ENCODE peak calls at places on chromosome 4, in four cellular contexts. J, H, X and Q are unnamed samples.

GRCh38 chr4:121814756-121815155 is 8.9 kb downstream of the CCNA2 start:
- DNase-seq in J (no peak), X (no peak), H (no peak), Q (no peak)

GRCh38 chr4:94435874-94436273 is 15.9 kb upstream of the PDLIM5 start:
- DNase-seq in H (no peak), J (no peak), X (no peak), Q (no peak)

GRCh38 chr4:957231-957580 is 16.2 kb downstream of the DGKQ start:
- DNase-seq in H (no peak), X (no peak), J (no peak), Q (no peak)

GRCh38 chr4:152094851-152095700 is 334.3 kb upstream of the GATB start:
- DNase-seq in X (no peak), H (no peak), J (no peak), Q (no peak)

GRCh38 chr4:184459413-184459812 is 14.9 kb downstream of the IRF2 start:
- DNase-seq in J (no peak), H (no peak), X (no peak), Q (no peak)

GRCh38 chr4:8649631-8650261 is 57.2 kb downstream of the CPZ start:
- DNase-seq in J (no peak), X (no peak), H (no peak), Q (no peak)

GRCh38 chr4:7251321-7251720 is 59.0 kb downstream of the SORCS2 start:
- DNase-seq in X (no peak), H (no peak), J (no peak), Q (no peak)

GRCh38 chr4:65083076-65083475 is 587.2 kb downstream of the EPHA5 start:
- DNase-seq in H (no peak), X (no peak), J (no peak), Q (no peak)

GRCh38 chr4:143455211-143455610 is 58.3 kb upstream of the SMARCA5 start:
- DNase-seq in H (no peak), X (no peak), J (no peak), Q (no peak)

GRCh38 chr4:54091637-54092404 is 8.1 kb upstream of the GSX2 start:
- DNase-seq in J (peak; percentile 76), H (peak; percentile 72), X (peak; percentile 78), Q (peak; percentile 56)

GRCh38 chr4:107834241-107834856 is 9.6 kb downstream of the SGMS2 start:
- DNase-seq in H (no peak), J (no peak), X (no peak), Q (no peak)

GRCh38 chr4:76736434-76736833 is 161.5 kb downstream of the SOWAHB start:
- DNase-seq in X (no peak), H (no peak), J (no peak), Q (no peak)

GRCh38 chr4:6263541-6264540 is 5.8 kb upstream of the WFS1 start:
- DNase-seq in J (peak; percentile 25), H (no peak), X (peak; percentile 55), Q (no peak)

GRCh38 chr4:71732706-71733105 is 51.2 kb downstream of the GC start:
- DNase-seq in H (no peak), X (peak; percentile 11), J (no peak), Q (no peak)

GRCh38 chr4:26346203-26346620 is 25.4 kb downstream of the RBPJ start:
- DNase-seq in H (no peak), J (no peak), X (no peak), Q (no peak)

GRCh38 chr4:722181-722725 is 16.6 kb downstream of the PCGF3 start:
- DNase-seq in H (no peak), X (no peak), J (no peak), Q (no peak)

GRCh38 chr4:104493071-104493831 is 1.4 kb downstream of the CXXC4 start:
- DNase-seq in H (no peak), X (no peak), J (no peak), Q (no peak)

GRCh38 chr4:7854211-7854610 is 85.5 kb downstream of the AFAP1 start:
- DNase-seq in H (no peak), X (no peak), J (no peak), Q (no peak)